ENCODE peak calls at places on chromosomes 16 and 17, in seven cellular contexts. One of them, this sample, is unnamed.

GRCh38 chr16:57637424-57637823 is 9.0 kb downstream of the ADGRG1 start:
- DNase-seq in retina: peak
- DNase-seq in EL: no peak
- DNase-seq in T-helper 17 cell: no peak
- DNase-seq in RWPE1: no peak
- DNase-seq in A549: no peak
- DNase-seq in MV-4-11: no peak
- DNase-seq in this sample: no peak

GRCh38 chr16:29738514-29738913 is 7.3 kb downstream of the C16orf54 start:
- DNase-seq in EL: no peak
- DNase-seq in A549: no peak
- DNase-seq in MV-4-11: no peak
- DNase-seq in T-helper 17 cell: no peak
- DNase-seq in retina: no peak
- DNase-seq in RWPE1: no peak
- DNase-seq in this sample: no peak

GRCh38 chr16:58127634-58128033 is 1.5 kb downstream of the CFAP20 start:
- DNase-seq in RWPE1: no peak
- DNase-seq in EL: no peak
- DNase-seq in T-helper 17 cell: no peak
- DNase-seq in retina: no peak
- DNase-seq in A549: no peak
- DNase-seq in MV-4-11: no peak
- DNase-seq in this sample: peak

GRCh38 chr16:89037261-89038152 is 56.1 kb upstream of the ACSF3 start:
- DNase-seq in MV-4-11: peak
- DNase-seq in EL: peak
- DNase-seq in A549: peak
- DNase-seq in T-helper 17 cell: no peak
- DNase-seq in RWPE1: peak
- DNase-seq in retina: peak
- DNase-seq in this sample: peak

GRCh38 chr17:18156171-18156975 is 27.3 kb upstream of the ALKBH5 start:
- DNase-seq in MV-4-11: no peak
- DNase-seq in T-helper 17 cell: no peak
- DNase-seq in A549: peak
- DNase-seq in RWPE1: no peak
- DNase-seq in EL: peak
- DNase-seq in retina: no peak
- DNase-seq in this sample: no peak

GRCh38 chr17:27572665-27573064 is 58.3 kb upstream of the LGALS9 start:
- DNase-seq in T-helper 17 cell: no peak
- DNase-seq in RWPE1: no peak
- DNase-seq in A549: no peak
- DNase-seq in retina: no peak
- DNase-seq in MV-4-11: no peak
- DNase-seq in EL: peak
- DNase-seq in this sample: no peak

GRCh38 chr16:31569360-31569717 is 41.6 kb downstream of the AHSP start:
- DNase-seq in T-helper 17 cell: no peak
- DNase-seq in RWPE1: no peak
- DNase-seq in MV-4-11: no peak
- DNase-seq in retina: peak
- DNase-seq in EL: no peak
- DNase-seq in A549: no peak
- DNase-seq in this sample: no peak

GRCh38 chr16:69131749-69132423 is 502 bp downstream of the CHTF8 start:
- DNase-seq in retina: peak
- DNase-seq in RWPE1: peak
- DNase-seq in T-helper 17 cell: peak
- DNase-seq in MV-4-11: peak
- DNase-seq in A549: peak
- DNase-seq in EL: peak
- DNase-seq in this sample: peak

GRCh38 chr17:31371511-31372097 is 19.9 kb upstream of the RAB11FIP4 start:
- DNase-seq in RWPE1: no peak
- DNase-seq in EL: peak
- DNase-seq in T-helper 17 cell: no peak
- DNase-seq in MV-4-11: peak
- DNase-seq in retina: no peak
- DNase-seq in A549: no peak
- DNase-seq in this sample: no peak

GRCh38 chr17:76149214-76149613 is 8.2 kb upstream of the FOXJ1 start:
- DNase-seq in RWPE1: no peak
- DNase-seq in retina: no peak
- DNase-seq in MV-4-11: no peak
- DNase-seq in T-helper 17 cell: no peak
- DNase-seq in A549: no peak
- DNase-seq in EL: no peak
- DNase-seq in this sample: no peak

GRCh38 chr16:27784351-27785306 is 234.7 kb downstream of the KATNIP start:
- DNase-seq in EL: no peak
- DNase-seq in RWPE1: no peak
- DNase-seq in MV-4-11: no peak
- DNase-seq in T-helper 17 cell: no peak
- DNase-seq in A549: no peak
- DNase-seq in retina: no peak
- DNase-seq in this sample: no peak

GRCh38 chr17:78981010-78981888 is 1.5 kb upstream of the LGALS3BP start:
- DNase-seq in A549: no peak
- DNase-seq in T-helper 17 cell: no peak
- DNase-seq in RWPE1: no peak
- DNase-seq in retina: peak
- DNase-seq in EL: no peak
- DNase-seq in MV-4-11: no peak
- DNase-seq in this sample: no peak

GRCh38 chr16:31177136-31177535 is 2.8 kb upstream of the FUS start:
- DNase-seq in MV-4-11: peak
- DNase-seq in RWPE1: no peak
- DNase-seq in retina: no peak
- DNase-seq in A549: no peak
- DNase-seq in T-helper 17 cell: no peak
- DNase-seq in EL: peak
- DNase-seq in this sample: no peak

GRCh38 chr16:66948034-66948821 is 12.8 kb upstream of the CES3 start:
- DNase-seq in T-helper 17 cell: no peak
- DNase-seq in A549: no peak
- DNase-seq in MV-4-11: no peak
- DNase-seq in RWPE1: peak
- DNase-seq in retina: peak
- DNase-seq in EL: peak
- DNase-seq in this sample: peak

GRCh38 chr17:80029235-80029974 is 6.3 kb downstream of the TBC1D16 start:
- DNase-seq in T-helper 17 cell: no peak
- DNase-seq in MV-4-11: peak
- DNase-seq in EL: peak
- DNase-seq in retina: peak
- DNase-seq in A549: no peak
- DNase-seq in RWPE1: no peak
- DNase-seq in this sample: peak

GRCh38 chr16:68704232-68704867 is 32.7 kb upstream of the CDH1 start:
- DNase-seq in retina: peak
- DNase-seq in T-helper 17 cell: peak
- DNase-seq in A549: peak
- DNase-seq in RWPE1: peak
- DNase-seq in EL: peak
- DNase-seq in MV-4-11: peak
- DNase-seq in this sample: peak

GRCh38 chr17:71628306-71628705 is 492.5 kb upstream of the SOX9 start:
- DNase-seq in A549: no peak
- DNase-seq in T-helper 17 cell: no peak
- DNase-seq in RWPE1: no peak
- DNase-seq in retina: no peak
- DNase-seq in EL: peak
- DNase-seq in MV-4-11: no peak
- DNase-seq in this sample: no peak

GRCh38 chr17:4534515-4534914 is 20.7 kb downstream of the MYBBP1A start:
- DNase-seq in T-helper 17 cell: no peak
- DNase-seq in RWPE1: no peak
- DNase-seq in retina: peak
- DNase-seq in A549: no peak
- DNase-seq in EL: no peak
- DNase-seq in MV-4-11: no peak
- DNase-seq in this sample: no peak

GRCh38 chr16:67663151-67663876 is 2.6 kb downstream of the PARD6A start:
- DNase-seq in MV-4-11: peak
- DNase-seq in T-helper 17 cell: no peak
- DNase-seq in retina: no peak
- DNase-seq in A549: peak
- DNase-seq in EL: peak
- DNase-seq in RWPE1: no peak
- DNase-seq in this sample: peak

GRCh38 chr17:34095101-34095500 is 160.0 kb upstream of the CCL2 start:
- DNase-seq in EL: no peak
- DNase-seq in MV-4-11: no peak
- DNase-seq in T-helper 17 cell: no peak
- DNase-seq in A549: no peak
- DNase-seq in RWPE1: no peak
- DNase-seq in retina: no peak
- DNase-seq in this sample: no peak

GRCh38 chr17:69342896-69343644 is 16.1 kb upstream of the ABCA5 start:
- DNase-seq in MV-4-11: no peak
- DNase-seq in EL: no peak
- DNase-seq in A549: no peak
- DNase-seq in retina: no peak
- DNase-seq in T-helper 17 cell: no peak
- DNase-seq in RWPE1: no peak
- DNase-seq in this sample: no peak

GRCh38 chr17:8048236-8048635 is 9.4 kb downstream of the ALOX15B start:
- DNase-seq in T-helper 17 cell: no peak
- DNase-seq in A549: no peak
- DNase-seq in EL: no peak
- DNase-seq in MV-4-11: no peak
- DNase-seq in RWPE1: no peak
- DNase-seq in retina: no peak
- DNase-seq in this sample: no peak

GRCh38 chr17:73630531-73630930 is 13.7 kb downstream of the SDK2 start:
- DNase-seq in MV-4-11: no peak
- DNase-seq in T-helper 17 cell: no peak
- DNase-seq in RWPE1: no peak
- DNase-seq in A549: no peak
- DNase-seq in retina: no peak
- DNase-seq in EL: no peak
- DNase-seq in this sample: no peak

GRCh38 chr17:56441331-56441730 is 152.2 kb upstream of the NOG start:
- DNase-seq in retina: no peak
- DNase-seq in MV-4-11: no peak
- DNase-seq in A549: peak
- DNase-seq in RWPE1: peak
- DNase-seq in T-helper 17 cell: no peak
- DNase-seq in EL: peak
- DNase-seq in this sample: no peak

GRCh38 chr17:29007456-29008455 is 1.9 kb upstream of the SEZ6 start:
- DNase-seq in T-helper 17 cell: no peak
- DNase-seq in RWPE1: peak
- DNase-seq in A549: peak
- DNase-seq in retina: no peak
- DNase-seq in EL: peak
- DNase-seq in MV-4-11: no peak
- DNase-seq in this sample: no peak

GRCh38 chr17:488993-489757 is 136.6 kb upstream of the RPH3AL start:
- DNase-seq in RWPE1: no peak
- DNase-seq in A549: peak
- DNase-seq in T-helper 17 cell: no peak
- DNase-seq in EL: peak
- DNase-seq in MV-4-11: no peak
- DNase-seq in retina: no peak
- DNase-seq in this sample: no peak

GRCh38 chr17:30332057-30332542 is 1.8 kb downstream of the TMIGD1 start:
- DNase-seq in RWPE1: no peak
- DNase-seq in A549: peak
- DNase-seq in MV-4-11: peak
- DNase-seq in retina: no peak
- DNase-seq in T-helper 17 cell: no peak
- DNase-seq in EL: peak
- DNase-seq in this sample: peak

GRCh38 chr17:35218901-35219300 is 24.0 kb upstream of the SLFN5 start:
- DNase-seq in RWPE1: no peak
- DNase-seq in MV-4-11: peak
- DNase-seq in A549: no peak
- DNase-seq in EL: no peak
- DNase-seq in retina: no peak
- DNase-seq in T-helper 17 cell: no peak
- DNase-seq in this sample: no peak

GRCh38 chr16:79874391-79874790 is 273.9 kb upstream of the MAF start:
- DNase-seq in EL: no peak
- DNase-seq in T-helper 17 cell: no peak
- DNase-seq in retina: no peak
- DNase-seq in MV-4-11: no peak
- DNase-seq in RWPE1: no peak
- DNase-seq in A549: no peak
- DNase-seq in this sample: no peak